ENCODE peak calls at places on chromosome 15, in eight cellular contexts. L is sigmoid colon; V is AG09309; A is endodermal cell; B is omental fat pad; D is hypothalamus; C is activated CD4-positive, alpha-beta T cell treated with anti-CD3 and anti-CD28 coated beads for 24 hours; G is AG04449. E is an unnamed sample.

GRCh38 chr15:31866248-31866647 is 164.1 kb upstream of the CHRNA7 start:
- DNase-seq in L (no peak), V (no peak), A (no peak), B (no peak), D (no peak), C (no peak), G (no peak), E (no peak)

GRCh38 chr15:90716317-90716975 is 700 bp upstream of the BLM start:
- DNase-seq in L (no peak), V (no peak), A (no peak), B (no peak), D (no peak), C (no peak), G (no peak), E (no peak)

GRCh38 chr15:48475600-48476395 is 144.6 kb downstream of the DUT start:
- DNase-seq in L (no peak), V (no peak), A (no peak), B (no peak), D (no peak), C (no peak), G (no peak), E (no peak)

GRCh38 chr15:63915888-63916731 is 82.4 kb upstream of the HERC1 start:
- DNase-seq in L (no peak), V (no peak), A (peak), B (no peak), D (no peak), C (no peak), G (no peak), E (no peak)

GRCh38 chr15:36256258-36256825 is 323.1 kb upstream of the CDIN1 start:
- DNase-seq in L (no peak), V (no peak), A (no peak), B (no peak), D (no peak), C (no peak), G (no peak), E (no peak)

GRCh38 chr15:63833246-63833696 is 477 bp downstream of the HERC1 start:
- DNase-seq in L (peak), V (no peak), A (peak), B (no peak), D (no peak), C (peak), G (no peak), E (peak)

GRCh38 chr15:83919319-83919830 is 265.5 kb downstream of the ADAMTSL3 start:
- DNase-seq in L (no peak), V (no peak), A (no peak), B (no peak), D (no peak), C (no peak), G (no peak), E (no peak)

GRCh38 chr15:64687167-64688085 is 88.0 kb downstream of the RBPMS2 start:
- DNase-seq in L (no peak), V (no peak), A (no peak), B (no peak), D (no peak), C (no peak), G (no peak), E (no peak)

GRCh38 chr15:101710806-101711205 is 13.5 kb downstream of the TARS3 start:
- DNase-seq in L (no peak), V (no peak), A (no peak), B (no peak), D (no peak), C (no peak), G (peak), E (no peak)

GRCh38 chr15:33985287-33985686 is 17.0 kb downstream of the CHRM5 start:
- DNase-seq in L (no peak), V (peak), A (no peak), B (no peak), D (no peak), C (no peak), G (peak), E (no peak)

GRCh38 chr15:97521894-97522293 is 438.6 kb upstream of the ARRDC4 start:
- DNase-seq in L (peak), V (no peak), A (no peak), B (no peak), D (no peak), C (no peak), G (no peak), E (no peak)

GRCh38 chr15:74964794-74965193 is 8.2 kb upstream of the RPP25 start:
- DNase-seq in L (no peak), V (no peak), A (no peak), B (no peak), D (no peak), C (no peak), G (no peak), E (no peak)

GRCh38 chr15:99104788-99105515 is at the start of gene SYNM:
- DNase-seq in L (peak), V (no peak), A (peak), B (no peak), D (peak), C (peak), G (no peak), E (no peak)

GRCh38 chr15:80660114-80660513 is 35.0 kb upstream of the ABHD17C start:
- DNase-seq in L (no peak), V (no peak), A (peak), B (no peak), D (no peak), C (no peak), G (no peak), E (no peak)

GRCh38 chr15:87487484-87487883 is 769.1 kb downstream of the NTRK3 start:
- DNase-seq in L (no peak), V (no peak), A (no peak), B (no peak), D (no peak), C (no peak), G (no peak), E (no peak)

GRCh38 chr15:95059346-95059905 is 828.1 kb downstream of the MCTP2 start:
- DNase-seq in L (no peak), V (no peak), A (no peak), B (no peak), D (no peak), C (no peak), G (no peak), E (no peak)

E was measured in RWPE2.